ENCODE peak calls at places on chromosomes 12 and 14, in five cellular contexts. U is Caco-2, Y is AG09309, Q is fibroblast of mammary gland, T is thoracic aorta. E is an unnamed sample.

GRCh38 chr14:94052662-94053061 is 26.5 kb downstream of the OTUB2 start:
- DNase-seq in T (no peak), Y (no peak), Q (no peak), U (no peak), E (no peak)

GRCh38 chr12:124675881-124676688 is 108.7 kb upstream of the NCOR2 start:
- DNase-seq in U (no peak), T (no peak), Y (no peak), Q (peak; percentile 58), E (peak; percentile 69)

GRCh38 chr14:100536721-100537700 is 50.2 kb downstream of the BEGAIN start:
- DNase-seq in U (no peak), Q (no peak), Y (no peak), T (peak; percentile 0), E (no peak)

GRCh38 chr12:20588057-20588456 is 107.1 kb upstream of the SLCO1C1 start:
- DNase-seq in T (no peak), U (no peak), Y (no peak), Q (no peak), E (no peak)

GRCh38 chr12:64028541-64028940 is 184.0 kb downstream of the SRGAP1 start:
- DNase-seq in U (no peak), Y (no peak), Q (peak; percentile 72), T (no peak), E (no peak)

GRCh38 chr12:6567112-6567680 is 895 bp downstream of the NOP2 start:
- DNase-seq in T (no peak), Y (no peak), Q (peak; percentile 16), U (no peak), E (no peak)

GRCh38 chr14:21066882-21067502 is 3.1 kb upstream of the ARHGEF40 start:
- DNase-seq in T (no peak), Q (no peak), Y (no peak), U (no peak), E (no peak)

GRCh38 chr12:47033797-47034555 is 45.4 kb upstream of the PCED1B start:
- DNase-seq in Y (no peak), T (no peak), Q (no peak), U (no peak), E (peak; percentile 78)

GRCh38 chr14:59511916-59512530 is 27.7 kb downstream of the JKAMP start:
- DNase-seq in Y (no peak), Q (no peak), U (no peak), T (no peak), E (no peak)

GRCh38 chr14:70257526-70257925 is 68.8 kb upstream of the SLC8A3 start:
- DNase-seq in Q (peak; percentile 1), U (no peak), T (no peak), Y (no peak), E (no peak)

GRCh38 chr12:29428630-29429029 is 47.7 kb upstream of the ERGIC2 start:
- DNase-seq in Q (peak; percentile 93), T (no peak), Y (peak; percentile 52), U (no peak), E (peak; percentile 59)

GRCh38 chr12:92242917-92243316 is 97.3 kb upstream of the BTG1 start:
- DNase-seq in U (no peak), Q (peak; percentile 91), T (no peak), Y (peak; percentile 37), E (no peak)

GRCh38 chr14:38951451-38951850 is 151.6 kb downstream of the SEC23A start:
- DNase-seq in Y (peak; percentile 57), U (no peak), Q (peak; percentile 54), T (no peak), E (peak; percentile 70)

GRCh38 chr12:114476159-114476558 is 70.2 kb upstream of the TBX5 start:
- DNase-seq in T (no peak), Y (no peak), U (no peak), Q (peak; percentile 62), E (peak; percentile 9)

GRCh38 chr14:104280902-104281767 is 142.7 kb downstream of the KIF26A start:
- DNase-seq in Y (no peak), T (no peak), Q (no peak), U (no peak), E (no peak)

GRCh38 chr14:74712499-74713394 is at the start of the genes AREL1 and FCF1:
- DNase-seq in U (peak; percentile 83), T (peak; percentile 65), Y (peak; percentile 47), Q (peak; percentile 90), E (peak; percentile 86)

GRCh38 chr12:1474567-1475153 is 119.7 kb downstream of the FBXL14 start:
- DNase-seq in U (no peak), Y (peak; percentile 59), Q (peak; percentile 97), T (no peak), E (peak; percentile 93)

GRCh38 chr14:95444132-95445129 is 72.0 kb downstream of the SYNE3 start:
- DNase-seq in Q (no peak), U (peak; percentile 45), T (no peak), Y (no peak), E (no peak)

GRCh38 chr12:20434993-20435392 is 66.7 kb downstream of the PDE3A start:
- DNase-seq in T (no peak), U (no peak), Y (no peak), Q (peak; percentile 18), E (peak; percentile 68)

GRCh38 chr12:122371475-122372045 is 50.9 kb downstream of the CLIP1 start:
- DNase-seq in Q (no peak), T (no peak), U (no peak), Y (no peak), E (no peak)

GRCh38 chr12:56928262-56928661 is 5.9 kb downstream of the SDR9C7 start:
- DNase-seq in Q (no peak), Y (no peak), T (no peak), U (no peak), E (no peak)

GRCh38 chr12:6451348-6452244 is at the start of gene TAPBPL:
- DNase-seq in U (peak; percentile 89), T (peak; percentile 55), Y (peak; percentile 44), Q (peak; percentile 75), E (peak; percentile 71)

GRCh38 chr12:23640754-23641153 is 308.7 kb downstream of the SOX5 start:
- DNase-seq in Q (no peak), U (no peak), T (no peak), Y (no peak), E (no peak)

DNA sequence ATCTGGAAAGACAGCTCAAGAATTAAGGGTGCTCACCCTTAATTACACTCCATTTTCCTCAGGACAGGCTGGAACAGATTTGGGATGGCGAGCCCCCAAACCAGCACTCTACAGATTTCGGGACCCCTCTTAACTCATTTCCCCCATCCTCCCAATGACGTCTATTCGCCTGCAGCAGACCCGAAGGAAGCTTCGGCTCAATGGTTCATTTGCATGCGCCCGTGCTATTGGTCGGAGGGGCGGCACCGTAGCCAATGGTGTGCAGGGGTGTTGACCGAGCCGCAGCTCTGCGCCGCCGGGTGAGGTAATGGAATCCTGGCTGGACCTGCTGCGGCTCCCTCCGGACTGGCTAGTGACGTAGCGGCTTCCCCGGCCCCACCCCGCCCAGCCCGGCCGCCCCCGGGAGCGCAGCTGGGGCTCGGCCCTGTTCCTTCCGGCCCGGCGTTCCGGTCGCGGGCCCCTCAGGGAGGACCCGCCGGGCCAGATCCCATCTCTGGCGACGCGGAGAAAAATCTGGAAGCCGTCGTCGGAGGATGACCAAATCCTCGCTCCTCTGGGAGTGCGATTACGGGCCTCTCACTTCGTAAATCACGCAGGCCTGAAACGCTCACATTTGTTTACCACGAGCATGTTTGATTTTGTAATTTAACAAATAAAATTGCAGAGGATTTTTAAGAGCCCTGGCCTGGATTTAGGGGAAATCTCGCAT is 18.3 kb upstream of the NR4A1 start:
- DNase-seq in T (peak; percentile 92), Q (peak; percentile 95), U (peak; percentile 98), Y (peak; percentile 92), E (peak; percentile 96)
- H3K4me3 ChIP-seq in T (peak overlapping the region; percentile 74), Q (peak overlapping the region; percentile 47), U (peak overlapping the region; percentile 33), Y (peak overlapping the region; percentile 39), E (peak overlapping the region; percentile 49)

GRCh38 chr14:76810953-76811400 is 1.7 kb downstream of the ANGEL1 start:
- DNase-seq in T (no peak), U (peak; percentile 44), Y (no peak), Q (peak; percentile 52), E (peak; percentile 17)
- H3K4me3 ChIP-seq in T (peak overlapping the region; percentile 94), U (peak overlapping the region; percentile 81), Y (peak overlapping the region; percentile 33), Q (peak overlapping the region; percentile 30), E (peak overlapping the region; percentile 46)

DNA sequence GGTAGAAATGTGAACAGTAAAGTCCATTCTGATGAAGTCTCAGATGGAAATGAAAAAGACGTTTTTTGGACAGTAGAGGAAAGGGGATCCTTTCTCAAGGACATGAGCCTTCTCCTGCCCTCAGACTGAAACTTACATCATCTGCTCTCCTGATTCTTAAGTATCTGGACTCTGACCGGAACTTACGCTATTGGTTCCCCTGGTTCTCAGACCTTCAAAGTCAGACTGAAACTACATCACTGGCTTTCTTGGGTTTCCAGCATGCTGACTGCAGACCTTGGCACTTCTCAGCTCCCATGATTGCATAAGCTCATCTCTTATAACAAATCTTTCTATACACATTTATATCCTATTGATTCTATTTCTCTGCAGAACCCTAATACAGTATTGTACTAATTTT is 291.0 kb downstream of the SNAPC1 start:
- DNase-seq in T (no peak), U (no peak), Q (no peak), Y (no peak), E (no peak)
- H3K4me3 ChIP-seq in T (no peak overlapping the region), U (no peak overlapping the region), Q (no peak overlapping the region), Y (no peak overlapping the region), E (no peak overlapping the region)

GRCh38 chr12:123660328-123660727 is 10.6 kb upstream of the TCTN2 start:
- DNase-seq in U (no peak), Q (peak; percentile 94), Y (peak; percentile 82), T (no peak), E (peak; percentile 79)
- H3K4me3 ChIP-seq in U (no peak overlapping the region), Q (no peak overlapping the region), Y (no peak overlapping the region), T (no peak overlapping the region), E (no peak overlapping the region)

DNA sequence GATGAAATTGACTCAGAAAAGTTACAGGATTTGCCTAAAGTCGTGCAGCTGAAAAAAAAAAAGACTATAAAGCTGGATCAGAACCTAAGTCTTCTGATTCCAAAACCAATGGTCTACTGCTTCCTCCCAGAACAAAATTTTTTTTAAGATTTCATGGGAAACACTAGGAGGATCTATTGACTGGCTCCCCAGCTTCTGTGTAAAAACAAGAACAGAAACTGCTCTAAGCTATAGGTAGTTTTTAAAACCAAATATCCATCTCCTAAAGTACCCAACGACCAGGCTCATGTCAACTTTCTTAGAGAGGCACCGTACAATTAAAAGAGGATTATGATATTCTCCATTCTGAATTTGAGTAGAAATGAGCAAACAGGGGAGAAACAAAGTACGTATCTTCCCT is 9.4 kb downstream of the FMNL3 start:
- DNase-seq in U (no peak), Q (no peak), T (no peak), Y (no peak), E (no peak)
- H3K4me3 ChIP-seq in U (no peak overlapping the region), Q (no peak overlapping the region), T (no peak overlapping the region), Y (no peak overlapping the region), E (no peak overlapping the region)

DNA sequence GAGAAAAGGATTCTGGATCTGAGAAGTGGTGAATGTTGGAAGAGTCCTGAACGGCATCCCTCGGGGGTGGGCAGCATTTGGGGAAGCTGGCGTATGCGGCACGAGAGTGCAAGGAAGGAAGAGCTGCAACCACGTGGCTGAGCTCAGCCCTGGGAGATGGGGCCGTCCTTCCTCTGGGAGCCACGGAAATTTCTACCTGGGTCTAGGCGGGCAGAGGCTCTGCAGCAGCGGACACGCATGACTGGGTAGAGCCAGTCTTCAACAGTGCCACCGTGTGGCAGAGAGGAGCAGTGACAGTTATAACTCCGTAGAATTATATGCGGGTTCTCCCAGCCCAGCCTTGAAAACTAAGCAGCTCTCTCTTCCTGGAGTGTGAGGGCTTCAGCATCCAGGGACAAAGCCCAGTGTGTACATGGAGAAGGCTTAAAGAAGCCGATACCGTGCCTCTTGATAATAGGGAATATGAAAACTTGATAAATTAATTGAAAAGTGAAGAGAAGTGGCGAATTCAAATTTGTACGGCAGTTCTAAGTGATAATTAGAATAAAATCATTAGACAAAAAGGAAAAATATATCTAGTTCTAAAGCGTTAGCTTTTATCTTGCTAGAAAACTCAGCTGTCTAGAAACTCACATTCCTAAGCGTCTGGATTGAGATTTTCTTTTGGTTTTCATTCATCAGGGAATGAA is 82.9 kb upstream of the STXBP6 start:
- DNase-seq in Q (peak; percentile 64), T (no peak), Y (no peak), U (peak; percentile 84), E (peak; percentile 23)
- H3K4me3 ChIP-seq in Q (no peak overlapping the region), T (no peak overlapping the region), Y (no peak overlapping the region), U (peak overlapping the region; percentile 25), E (no peak overlapping the region)

GRCh38 chr12:110957652-110958051 is 37.3 kb upstream of the MYL2 start:
- DNase-seq in U (no peak), Y (no peak), T (no peak), Q (no peak), E (no peak)
- H3K4me3 ChIP-seq in U (no peak overlapping the region), Y (no peak overlapping the region), T (no peak overlapping the region), Q (no peak overlapping the region), E (no peak overlapping the region)